ENCODE peak calls at places on chromosomes 11 and 22, in seven cellular contexts. S is NCI-H69; C is stimulated activated CD4-positive, alpha-beta T cell treated with anti-CD3 and anti-CD28 coated beads, Interleukin-15, amount 100 ng/mL, for 48 hours; E is fibroblast of mammary gland; W is effector memory CD8-positive, alpha-beta T cell; X is HEK293T; A is stimulated activated CD8-positive, alpha-beta memory T cell treated with anti-CD3 and anti-CD28 coated beads, Interleukin-7, amount 100 ng/mL, for 48 hours. P is an unnamed sample.

GRCh38 chr11:76160856-76161255 is 45.4 kb downstream of the WNT11 start:
- DNase-seq in W (no peak), E (no peak), S (no peak), C (no peak), X (no peak), A (no peak), P (no peak)

GRCh38 chr11:86523738-86524602 is 148.4 kb downstream of the ME3 start:
- DNase-seq in C (no peak), X (no peak), W (no peak), S (peak; percentile 62), A (no peak), E (peak; percentile 90), P (peak; percentile 67)

GRCh38 chr11:2547806-2548205 is 103.0 kb downstream of the KCNQ1 start:
- DNase-seq in W (no peak), E (no peak), X (no peak), S (no peak), A (no peak), C (no peak), P (no peak)

GRCh38 chr22:40040927-40041326 is 46.2 kb downstream of the FAM83F start:
- DNase-seq in E (peak; percentile 74), A (no peak), C (no peak), W (no peak), S (peak; percentile 90), X (no peak), P (no peak)

GRCh38 chr11:66915866-66916265 is 42.3 kb downstream of the PC start:
- DNase-seq in S (peak; percentile 66), E (no peak), W (no peak), X (no peak), C (no peak), A (no peak), P (no peak)

GRCh38 chr11:82978422-82979099 is 77.0 kb downstream of the DDIAS start:
- DNase-seq in C (no peak), A (no peak), E (peak; percentile 91), S (no peak), X (no peak), W (no peak), P (no peak)

GRCh38 chr11:117818036-117818858 is 6.3 kb downstream of the FXYD2 start:
- DNase-seq in X (no peak), A (no peak), C (peak; percentile 43), S (peak; percentile 49), E (no peak), W (peak; percentile 33), P (no peak)

GRCh38 chr11:27215471-27216267 is 147.3 kb downstream of the CCDC34 start:
- DNase-seq in X (no peak), E (no peak), W (no peak), S (peak; percentile 82), A (no peak), C (no peak), P (no peak)

GRCh38 chr22:35899736-35900135 is 128.9 kb downstream of the RBFOX2 start:
- DNase-seq in W (no peak), C (no peak), A (no peak), S (no peak), E (no peak), X (no peak), P (no peak)